ENCODE peak calls at places on chromosome 18, in four cellular contexts. One of them, this sample, is unnamed.

GRCh38 chr18:49212819-49213218 is 247.6 kb downstream of the DYM start:
- DNase-seq in IMR-90: peak
- DNase-seq in A549: no peak
- DNase-seq in right lobe of liver: no peak
- DNase-seq in this sample: no peak

GRCh38 chr18:26532367-26533340 is 15.7 kb downstream of the KCTD1 start:
- DNase-seq in IMR-90: peak
- DNase-seq in A549: no peak
- DNase-seq in right lobe of liver: no peak
- DNase-seq in this sample: no peak

GRCh38 chr18:51235011-51235789 is 37.7 kb upstream of the MEX3C start:
- DNase-seq in IMR-90: no peak
- DNase-seq in A549: peak
- DNase-seq in right lobe of liver: no peak
- DNase-seq in this sample: peak

GRCh38 chr18:80105369-80106167 is 3.5 kb upstream of the ADNP2 start:
- DNase-seq in A549: no peak
- DNase-seq in right lobe of liver: no peak
- DNase-seq in IMR-90: no peak
- DNase-seq in this sample: peak

GRCh38 chr18:40124107-40124506 is 1830.9 kb upstream of the PIK3C3 start:
- DNase-seq in right lobe of liver: no peak
- DNase-seq in A549: no peak
- DNase-seq in IMR-90: peak
- DNase-seq in this sample: no peak

GRCh38 chr18:34710430-34711386 is 610 bp downstream of the DTNA start:
- DNase-seq in A549: no peak
- DNase-seq in right lobe of liver: no peak
- DNase-seq in IMR-90: peak
- DNase-seq in this sample: no peak

GRCh38 chr18:74509856-74510769 is 13.9 kb downstream of the CNDP2 start:
- DNase-seq in IMR-90: no peak
- DNase-seq in right lobe of liver: no peak
- DNase-seq in A549: no peak
- DNase-seq in this sample: peak

GRCh38 chr18:79600141-79600540 is 79.5 kb upstream of the CTDP1 start:
- DNase-seq in right lobe of liver: peak
- DNase-seq in IMR-90: no peak
- DNase-seq in A549: no peak
- DNase-seq in this sample: no peak

GRCh38 chr18:79943608-79944125 is 7.8 kb downstream of the SLC66A2 start:
- DNase-seq in IMR-90: no peak
- DNase-seq in right lobe of liver: no peak
- DNase-seq in A549: no peak
- DNase-seq in this sample: no peak

GRCh38 chr18:23515911-23516546 is 12.7 kb downstream of the RMC1 start:
- DNase-seq in IMR-90: peak
- DNase-seq in A549: peak
- DNase-seq in right lobe of liver: peak
- DNase-seq in this sample: peak

GRCh38 chr18:4557502-4557901 is 102.4 kb upstream of the DLGAP1 start:
- DNase-seq in right lobe of liver: no peak
- DNase-seq in A549: no peak
- DNase-seq in IMR-90: no peak
- DNase-seq in this sample: no peak

GRCh38 chr18:10376735-10377134 is 77.7 kb upstream of the APCDD1 start:
- DNase-seq in right lobe of liver: no peak
- DNase-seq in A549: no peak
- DNase-seq in IMR-90: no peak
- DNase-seq in this sample: no peak

GRCh38 chr18:56083097-56083865 is 495.3 kb upstream of the TCF4 start:
- DNase-seq in A549: no peak
- DNase-seq in right lobe of liver: peak
- DNase-seq in IMR-90: peak
- DNase-seq in this sample: no peak

GRCh38 chr18:47150824-47151366 is 595 bp upstream of the HDHD2 start:
- DNase-seq in right lobe of liver: peak
- DNase-seq in IMR-90: no peak
- DNase-seq in A549: no peak
- DNase-seq in this sample: no peak

GRCh38 chr18:54805571-54806334 is 22.5 kb upstream of the RAB27B start:
- DNase-seq in A549: peak
- DNase-seq in right lobe of liver: no peak
- DNase-seq in IMR-90: peak
- DNase-seq in this sample: peak

GRCh38 chr18:29626094-29626493 is 1416.4 kb downstream of the DSC3 start:
- DNase-seq in IMR-90: no peak
- DNase-seq in A549: no peak
- DNase-seq in right lobe of liver: no peak
- DNase-seq in this sample: no peak

GRCh38 chr18:47260924-47261701 is 9.7 kb upstream of the SKOR2 start:
- DNase-seq in right lobe of liver: no peak
- DNase-seq in A549: no peak
- DNase-seq in IMR-90: no peak
- DNase-seq in this sample: peak

GRCh38 chr18:7116832-7117389 is 686 bp downstream of the LAMA1 start:
- DNase-seq in right lobe of liver: no peak
- DNase-seq in IMR-90: no peak
- DNase-seq in A549: no peak
- DNase-seq in this sample: no peak

GRCh38 chr18:31746396-31746795 is 14.3 kb downstream of the SLC25A52 start:
- DNase-seq in IMR-90: no peak
- DNase-seq in right lobe of liver: no peak
- DNase-seq in A549: no peak
- DNase-seq in this sample: no peak

GRCh38 chr18:6476201-6476600 is 61.5 kb upstream of the L3MBTL4 start:
- DNase-seq in right lobe of liver: no peak
- DNase-seq in IMR-90: no peak
- DNase-seq in A549: no peak
- DNase-seq in this sample: no peak

GRCh38 chr18:21968334-21968733 is 201.1 kb upstream of the GATA6 start:
- DNase-seq in right lobe of liver: peak
- DNase-seq in A549: no peak
- DNase-seq in IMR-90: no peak
- DNase-seq in this sample: no peak

GRCh38 chr18:7954229-7954628 is 387.1 kb downstream of the PTPRM start:
- DNase-seq in IMR-90: peak
- DNase-seq in right lobe of liver: no peak
- DNase-seq in A549: no peak
- DNase-seq in this sample: no peak

GRCh38 chr18:32930695-32931301 is 158.0 kb upstream of the KLHL14 start:
- DNase-seq in A549: peak
- DNase-seq in right lobe of liver: no peak
- DNase-seq in IMR-90: peak
- DNase-seq in this sample: peak

GRCh38 chr18:21682276-21683051 is 22.1 kb downstream of the ABHD3 start:
- DNase-seq in A549: no peak
- DNase-seq in right lobe of liver: no peak
- DNase-seq in IMR-90: peak
- DNase-seq in this sample: peak

GRCh38 chr18:27964811-27965210 is 212.1 kb downstream of the CDH2 start:
- DNase-seq in right lobe of liver: no peak
- DNase-seq in A549: peak
- DNase-seq in IMR-90: peak
- DNase-seq in this sample: no peak

GRCh38 chr18:2654105-2654827 is 1.3 kb upstream of the SMCHD1 start:
- DNase-seq in A549: no peak
- DNase-seq in IMR-90: peak
- DNase-seq in right lobe of liver: no peak
- DNase-seq in this sample: peak

GRCh38 chr18:46073474-46074331 is 1.6 kb upstream of the PSTPIP2 start:
- DNase-seq in A549: peak
- DNase-seq in IMR-90: peak
- DNase-seq in right lobe of liver: no peak
- DNase-seq in this sample: peak

GRCh38 chr18:27136208-27136535 is 48.9 kb downstream of the CHST9 start:
- DNase-seq in A549: peak
- DNase-seq in right lobe of liver: no peak
- DNase-seq in IMR-90: no peak
- DNase-seq in this sample: no peak

GRCh38 chr18:49021433-49022129 is 70.8 kb upstream of the SMAD7 start:
- DNase-seq in IMR-90: peak
- DNase-seq in right lobe of liver: peak
- DNase-seq in A549: peak
- DNase-seq in this sample: peak

GRCh38 chr18:26656944-26657536 is 108.7 kb upstream of the KCTD1 start:
- DNase-seq in A549: peak
- DNase-seq in IMR-90: peak
- DNase-seq in right lobe of liver: peak
- DNase-seq in this sample: no peak

GRCh38 chr18:50706199-50706598 is 113.6 kb downstream of the MRO start:
- DNase-seq in A549: no peak
- DNase-seq in right lobe of liver: no peak
- DNase-seq in IMR-90: no peak
- DNase-seq in this sample: no peak

DNA sequence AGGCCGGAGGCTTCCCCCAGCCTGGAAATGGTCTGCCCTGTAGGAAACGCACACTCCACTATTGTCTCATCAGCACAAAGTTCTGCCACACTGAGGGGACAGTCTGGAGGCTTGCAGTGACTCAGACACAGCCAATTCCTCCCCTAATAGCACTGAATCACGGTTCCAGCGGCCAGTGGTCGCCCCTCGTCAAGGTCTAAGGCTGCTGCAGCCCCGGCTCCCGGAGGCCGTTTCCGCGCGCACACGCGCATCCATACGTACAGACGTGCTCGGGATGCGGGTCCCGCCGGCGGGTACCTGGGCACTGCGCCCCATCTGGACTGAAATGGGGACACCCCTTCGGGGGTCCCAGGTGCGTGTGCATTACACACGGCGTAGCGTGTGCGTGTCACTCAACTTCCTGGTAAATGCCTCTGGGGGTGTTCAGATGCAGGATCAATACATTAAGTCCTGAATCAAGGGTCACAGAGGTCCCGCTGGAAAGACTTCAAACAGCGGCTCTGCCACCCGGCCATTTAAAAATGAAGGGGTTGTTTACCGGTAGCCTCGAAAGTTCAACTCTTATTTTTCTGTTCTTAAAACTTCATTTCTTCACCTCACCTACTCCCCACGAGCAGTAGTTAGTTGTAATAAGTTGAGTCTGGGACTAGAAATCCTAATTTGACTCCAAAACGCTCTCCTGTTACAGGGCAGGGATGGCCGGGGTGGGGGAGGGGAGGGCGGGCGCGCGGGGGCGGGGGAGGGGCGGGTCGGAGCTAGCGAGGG is 575 bp upstream of the ZNF516 start:
- DNase-seq in A549: peak
- DNase-seq in IMR-90: peak
- DNase-seq in right lobe of liver: no peak
- DNase-seq in this sample: peak
- TF ChIP-seq POLR2A in A549: no peak
- TF ChIP-seq POLR2A in IMR-90: peak
- TF ChIP-seq POLR2A in right lobe of liver: peak
- TF ChIP-seq POLR2A in this sample: peak

GRCh38 chr18:712401-713134 is at the start of gene ENOSF1:
- DNase-seq in right lobe of liver: peak
- DNase-seq in IMR-90: peak
- DNase-seq in A549: peak
- DNase-seq in this sample: peak

GRCh38 chr18:713135-713490 is 683 bp upstream of the ENOSF1 start:
- DNase-seq in IMR-90: no peak
- DNase-seq in right lobe of liver: no peak
- DNase-seq in A549: no peak
- DNase-seq in this sample: no peak

GRCh38 chr18:710418-711300 is 1.8 kb downstream of the ENOSF1 start:
- DNase-seq in right lobe of liver: no peak
- DNase-seq in IMR-90: no peak
- DNase-seq in A549: no peak
- DNase-seq in this sample: peak

GRCh38 chr18:711330-711692 is 1.1 kb downstream of the ENOSF1 start:
- DNase-seq in IMR-90: no peak
- DNase-seq in right lobe of liver: no peak
- DNase-seq in A549: peak
- DNase-seq in this sample: no peak

GRCh38 chr18:711693-712400 is 583 bp downstream of the ENOSF1 start:
- DNase-seq in right lobe of liver: peak
- DNase-seq in A549: peak
- DNase-seq in IMR-90: peak
- DNase-seq in this sample: peak
- TF ChIP-seq POLR2A in right lobe of liver: no peak
- TF ChIP-seq POLR2A in A549: no peak
- TF ChIP-seq POLR2A in IMR-90: peak
- TF ChIP-seq POLR2A in this sample: peak

GRCh38 chr18:58043452-58044369 is at the start of gene NEDD4L:
- DNase-seq in A549: peak
- DNase-seq in right lobe of liver: peak
- DNase-seq in IMR-90: peak
- DNase-seq in this sample: peak
- TF ChIP-seq POLR2A in A549: no peak
- TF ChIP-seq POLR2A in right lobe of liver: no peak
- TF ChIP-seq POLR2A in IMR-90: peak
- TF ChIP-seq POLR2A in this sample: no peak

DNA sequence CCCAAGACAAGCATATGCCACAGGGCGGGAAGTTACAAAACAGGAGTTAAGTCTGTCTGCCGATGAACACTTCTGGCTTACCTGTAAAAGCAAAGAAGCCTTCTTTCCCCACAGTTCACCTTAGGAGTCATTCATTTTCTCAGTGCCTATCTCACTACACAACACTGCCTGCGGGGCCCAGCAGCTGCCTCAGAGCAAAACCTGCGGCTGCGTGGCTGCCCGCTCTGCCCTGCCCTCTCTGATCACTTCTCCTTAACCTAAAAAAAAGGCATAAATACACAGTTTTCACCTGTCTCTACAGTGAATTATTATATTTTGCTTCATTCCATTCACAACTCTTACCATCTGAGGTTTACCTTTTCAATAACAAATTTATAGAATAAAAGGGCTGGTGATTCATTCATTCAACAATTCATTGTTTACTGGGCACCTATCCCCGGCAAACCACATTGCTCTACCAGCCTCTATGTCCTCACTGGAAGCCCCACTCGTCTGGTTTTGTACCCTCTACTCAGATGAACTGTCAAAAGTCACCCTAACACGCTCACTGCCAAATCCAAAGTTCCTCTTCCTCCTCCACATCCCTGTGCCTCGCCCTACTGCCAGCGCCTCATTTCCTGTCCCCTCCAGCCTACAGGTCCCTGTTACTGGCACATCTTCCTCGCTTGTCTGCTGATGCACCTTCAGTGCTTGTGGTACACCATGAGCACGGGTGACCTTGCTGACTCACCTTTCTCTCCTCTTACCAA is 31.4 kb downstream of the AFG3L2 start:
- DNase-seq in A549: no peak
- DNase-seq in IMR-90: no peak
- DNase-seq in right lobe of liver: no peak
- DNase-seq in this sample: no peak
- TF ChIP-seq POLR2A in A549: no peak
- TF ChIP-seq POLR2A in IMR-90: no peak
- TF ChIP-seq POLR2A in right lobe of liver: no peak
- TF ChIP-seq POLR2A in this sample: no peak

This sample was measured in erythroblast.